ENCODE peak calls at places on chromosomes 4 and X, in ten cellular contexts. One of them, this sample, is unnamed.

GRCh38 chr4:152278505-152279301 is 257.2 kb downstream of the FBXW7 start:
- DNase-seq in bronchial epithelial cell: peak; percentile 51
- DNase-seq in NCI-H510A treated with DMSO at 0.1 percent for 48 hours: peak; percentile 88
- DNase-seq in NCI-H2081: peak; percentile 66
- DNase-seq in NCI-H524 treated with DMSO at 0.1 percent for 48 hours: no peak
- DNase-seq in activated T-helper 1 cell treated with anti-CD3 and anti-CD28 coated beads, Interleukin-2, amount 50 U/mL, for 16 hours: no peak
- DNase-seq in GM04504: no peak
- DNase-seq in caudate nucleus: no peak
- DNase-seq in SW 1271: no peak
- DNase-seq in activated CD4-positive, alpha-beta T cell treated with anti-CD3 and anti-CD28 coated beads, Interleukin-2, amount 50 U/mL, for 24 hours: no peak
- DNase-seq in this sample: no peak

GRCh38 chrX:145881175-145881867 is 63.7 kb downstream of the SLITRK2 start:
- DNase-seq in bronchial epithelial cell: no peak
- DNase-seq in NCI-H510A treated with DMSO at 0.1 percent for 48 hours: no peak
- DNase-seq in NCI-H2081: no peak
- DNase-seq in NCI-H524 treated with DMSO at 0.1 percent for 48 hours: no peak
- DNase-seq in activated T-helper 1 cell treated with anti-CD3 and anti-CD28 coated beads, Interleukin-2, amount 50 U/mL, for 16 hours: no peak
- DNase-seq in GM04504: no peak
- DNase-seq in caudate nucleus: no peak
- DNase-seq in SW 1271: no peak
- DNase-seq in activated CD4-positive, alpha-beta T cell treated with anti-CD3 and anti-CD28 coated beads, Interleukin-2, amount 50 U/mL, for 24 hours: no peak
- DNase-seq in this sample: no peak

GRCh38 chrX:150587585-150588503 is 19.4 kb downstream of the MTM1 start:
- DNase-seq in bronchial epithelial cell: no peak
- DNase-seq in NCI-H510A treated with DMSO at 0.1 percent for 48 hours: no peak
- DNase-seq in NCI-H2081: no peak
- DNase-seq in NCI-H524 treated with DMSO at 0.1 percent for 48 hours: no peak
- DNase-seq in activated T-helper 1 cell treated with anti-CD3 and anti-CD28 coated beads, Interleukin-2, amount 50 U/mL, for 16 hours: peak; percentile 10
- DNase-seq in GM04504: no peak
- DNase-seq in caudate nucleus: no peak
- DNase-seq in SW 1271: no peak
- DNase-seq in activated CD4-positive, alpha-beta T cell treated with anti-CD3 and anti-CD28 coated beads, Interleukin-2, amount 50 U/mL, for 24 hours: peak; percentile 35
- DNase-seq in this sample: no peak

GRCh38 chr4:55553442-55553841 is 6.7 kb upstream of the CLOCK start:
- DNase-seq in bronchial epithelial cell: no peak
- DNase-seq in NCI-H510A treated with DMSO at 0.1 percent for 48 hours: no peak
- DNase-seq in NCI-H2081: no peak
- DNase-seq in NCI-H524 treated with DMSO at 0.1 percent for 48 hours: peak; percentile 78
- DNase-seq in activated T-helper 1 cell treated with anti-CD3 and anti-CD28 coated beads, Interleukin-2, amount 50 U/mL, for 16 hours: no peak
- DNase-seq in GM04504: peak; percentile 44
- DNase-seq in caudate nucleus: no peak
- DNase-seq in SW 1271: no peak
- DNase-seq in activated CD4-positive, alpha-beta T cell treated with anti-CD3 and anti-CD28 coated beads, Interleukin-2, amount 50 U/mL, for 24 hours: no peak
- DNase-seq in this sample: no peak

GRCh38 chrX:17706676-17707075 is 30.6 kb upstream of the SCML1 start:
- DNase-seq in bronchial epithelial cell: peak; percentile 79
- DNase-seq in NCI-H510A treated with DMSO at 0.1 percent for 48 hours: no peak
- DNase-seq in NCI-H2081: no peak
- DNase-seq in NCI-H524 treated with DMSO at 0.1 percent for 48 hours: no peak
- DNase-seq in activated T-helper 1 cell treated with anti-CD3 and anti-CD28 coated beads, Interleukin-2, amount 50 U/mL, for 16 hours: no peak
- DNase-seq in GM04504: peak; percentile 62
- DNase-seq in caudate nucleus: no peak
- DNase-seq in SW 1271: no peak
- DNase-seq in activated CD4-positive, alpha-beta T cell treated with anti-CD3 and anti-CD28 coated beads, Interleukin-2, amount 50 U/mL, for 24 hours: no peak
- DNase-seq in this sample: no peak

GRCh38 chr4:184854673-184855072 is 28.9 kb upstream of the ACSL1 start:
- DNase-seq in bronchial epithelial cell: no peak
- DNase-seq in NCI-H510A treated with DMSO at 0.1 percent for 48 hours: no peak
- DNase-seq in NCI-H2081: no peak
- DNase-seq in NCI-H524 treated with DMSO at 0.1 percent for 48 hours: no peak
- DNase-seq in activated T-helper 1 cell treated with anti-CD3 and anti-CD28 coated beads, Interleukin-2, amount 50 U/mL, for 16 hours: no peak
- DNase-seq in GM04504: no peak
- DNase-seq in caudate nucleus: no peak
- DNase-seq in SW 1271: no peak
- DNase-seq in activated CD4-positive, alpha-beta T cell treated with anti-CD3 and anti-CD28 coated beads, Interleukin-2, amount 50 U/mL, for 24 hours: no peak
- DNase-seq in this sample: no peak

GRCh38 chr4:55154933-55155332 is 29.5 kb upstream of the KDR start:
- DNase-seq in bronchial epithelial cell: no peak
- DNase-seq in NCI-H510A treated with DMSO at 0.1 percent for 48 hours: no peak
- DNase-seq in NCI-H2081: no peak
- DNase-seq in NCI-H524 treated with DMSO at 0.1 percent for 48 hours: no peak
- DNase-seq in activated T-helper 1 cell treated with anti-CD3 and anti-CD28 coated beads, Interleukin-2, amount 50 U/mL, for 16 hours: no peak
- DNase-seq in GM04504: no peak
- DNase-seq in caudate nucleus: no peak
- DNase-seq in SW 1271: no peak
- DNase-seq in activated CD4-positive, alpha-beta T cell treated with anti-CD3 and anti-CD28 coated beads, Interleukin-2, amount 50 U/mL, for 24 hours: no peak
- DNase-seq in this sample: no peak

GRCh38 chrX:46317158-46317557 is 228.1 kb downstream of the ZNF674 start:
- DNase-seq in bronchial epithelial cell: peak; percentile 58
- DNase-seq in NCI-H510A treated with DMSO at 0.1 percent for 48 hours: no peak
- DNase-seq in NCI-H2081: no peak
- DNase-seq in NCI-H524 treated with DMSO at 0.1 percent for 48 hours: no peak
- DNase-seq in activated T-helper 1 cell treated with anti-CD3 and anti-CD28 coated beads, Interleukin-2, amount 50 U/mL, for 16 hours: no peak
- DNase-seq in GM04504: no peak
- DNase-seq in caudate nucleus: no peak
- DNase-seq in SW 1271: no peak
- DNase-seq in activated CD4-positive, alpha-beta T cell treated with anti-CD3 and anti-CD28 coated beads, Interleukin-2, amount 50 U/mL, for 24 hours: no peak
- DNase-seq in this sample: no peak

GRCh38 chr4:17336524-17336941 is 175.4 kb downstream of the QDPR start:
- DNase-seq in bronchial epithelial cell: peak; percentile 6
- DNase-seq in NCI-H510A treated with DMSO at 0.1 percent for 48 hours: no peak
- DNase-seq in NCI-H2081: no peak
- DNase-seq in NCI-H524 treated with DMSO at 0.1 percent for 48 hours: no peak
- DNase-seq in activated T-helper 1 cell treated with anti-CD3 and anti-CD28 coated beads, Interleukin-2, amount 50 U/mL, for 16 hours: peak; percentile 56
- DNase-seq in GM04504: no peak
- DNase-seq in caudate nucleus: no peak
- DNase-seq in SW 1271: no peak
- DNase-seq in activated CD4-positive, alpha-beta T cell treated with anti-CD3 and anti-CD28 coated beads, Interleukin-2, amount 50 U/mL, for 24 hours: peak; percentile 80
- DNase-seq in this sample: no peak

GRCh38 chr4:41184009-41184408 is 30.3 kb downstream of the APBB2 start:
- DNase-seq in bronchial epithelial cell: no peak
- DNase-seq in NCI-H510A treated with DMSO at 0.1 percent for 48 hours: no peak
- DNase-seq in NCI-H2081: no peak
- DNase-seq in NCI-H524 treated with DMSO at 0.1 percent for 48 hours: no peak
- DNase-seq in activated T-helper 1 cell treated with anti-CD3 and anti-CD28 coated beads, Interleukin-2, amount 50 U/mL, for 16 hours: no peak
- DNase-seq in GM04504: no peak
- DNase-seq in caudate nucleus: no peak
- DNase-seq in SW 1271: no peak
- DNase-seq in activated CD4-positive, alpha-beta T cell treated with anti-CD3 and anti-CD28 coated beads, Interleukin-2, amount 50 U/mL, for 24 hours: no peak
- DNase-seq in this sample: no peak

GRCh38 chr4:130486186-130486585 is 1390.2 kb downstream of the C4orf33 start:
- DNase-seq in bronchial epithelial cell: no peak
- DNase-seq in NCI-H510A treated with DMSO at 0.1 percent for 48 hours: no peak
- DNase-seq in NCI-H2081: no peak
- DNase-seq in NCI-H524 treated with DMSO at 0.1 percent for 48 hours: no peak
- DNase-seq in activated T-helper 1 cell treated with anti-CD3 and anti-CD28 coated beads, Interleukin-2, amount 50 U/mL, for 16 hours: no peak
- DNase-seq in GM04504: no peak
- DNase-seq in caudate nucleus: no peak
- DNase-seq in SW 1271: no peak
- DNase-seq in activated CD4-positive, alpha-beta T cell treated with anti-CD3 and anti-CD28 coated beads, Interleukin-2, amount 50 U/mL, for 24 hours: no peak
- DNase-seq in this sample: no peak

GRCh38 chrX:48025561-48025960 is 18.8 kb downstream of the SPACA5 start:
- DNase-seq in bronchial epithelial cell: peak; percentile 48
- DNase-seq in NCI-H510A treated with DMSO at 0.1 percent for 48 hours: peak; percentile 43
- DNase-seq in NCI-H2081: peak; percentile 63
- DNase-seq in NCI-H524 treated with DMSO at 0.1 percent for 48 hours: peak; percentile 11
- DNase-seq in activated T-helper 1 cell treated with anti-CD3 and anti-CD28 coated beads, Interleukin-2, amount 50 U/mL, for 16 hours: no peak
- DNase-seq in GM04504: peak; percentile 27
- DNase-seq in caudate nucleus: no peak
- DNase-seq in SW 1271: peak; percentile 4
- DNase-seq in activated CD4-positive, alpha-beta T cell treated with anti-CD3 and anti-CD28 coated beads, Interleukin-2, amount 50 U/mL, for 24 hours: peak; percentile 32
- DNase-seq in this sample: peak; percentile 58

GRCh38 chr4:184357783-184358182 is 116.6 kb downstream of the IRF2 start:
- DNase-seq in bronchial epithelial cell: no peak
- DNase-seq in NCI-H510A treated with DMSO at 0.1 percent for 48 hours: no peak
- DNase-seq in NCI-H2081: no peak
- DNase-seq in NCI-H524 treated with DMSO at 0.1 percent for 48 hours: no peak
- DNase-seq in activated T-helper 1 cell treated with anti-CD3 and anti-CD28 coated beads, Interleukin-2, amount 50 U/mL, for 16 hours: no peak
- DNase-seq in GM04504: no peak
- DNase-seq in caudate nucleus: no peak
- DNase-seq in SW 1271: no peak
- DNase-seq in activated CD4-positive, alpha-beta T cell treated with anti-CD3 and anti-CD28 coated beads, Interleukin-2, amount 50 U/mL, for 24 hours: no peak
- DNase-seq in this sample: peak; percentile 18

GRCh38 chrX:140815868-140816267 is 106.3 kb downstream of the LINC00632 start:
- DNase-seq in bronchial epithelial cell: peak; percentile 40
- DNase-seq in NCI-H510A treated with DMSO at 0.1 percent for 48 hours: no peak
- DNase-seq in NCI-H2081: no peak
- DNase-seq in NCI-H524 treated with DMSO at 0.1 percent for 48 hours: no peak
- DNase-seq in activated T-helper 1 cell treated with anti-CD3 and anti-CD28 coated beads, Interleukin-2, amount 50 U/mL, for 16 hours: no peak
- DNase-seq in GM04504: peak; percentile 12
- DNase-seq in caudate nucleus: no peak
- DNase-seq in SW 1271: no peak
- DNase-seq in activated CD4-positive, alpha-beta T cell treated with anti-CD3 and anti-CD28 coated beads, Interleukin-2, amount 50 U/mL, for 24 hours: no peak
- DNase-seq in this sample: no peak

GRCh38 chrX:153631931-153632611 is 14.9 kb upstream of the DUSP9 start:
- DNase-seq in bronchial epithelial cell: no peak
- DNase-seq in NCI-H510A treated with DMSO at 0.1 percent for 48 hours: no peak
- DNase-seq in NCI-H2081: no peak
- DNase-seq in NCI-H524 treated with DMSO at 0.1 percent for 48 hours: no peak
- DNase-seq in activated T-helper 1 cell treated with anti-CD3 and anti-CD28 coated beads, Interleukin-2, amount 50 U/mL, for 16 hours: no peak
- DNase-seq in GM04504: no peak
- DNase-seq in caudate nucleus: no peak
- DNase-seq in SW 1271: no peak
- DNase-seq in activated CD4-positive, alpha-beta T cell treated with anti-CD3 and anti-CD28 coated beads, Interleukin-2, amount 50 U/mL, for 24 hours: no peak
- DNase-seq in this sample: no peak

GRCh38 chr4:175509320-175509719 is 302.7 kb downstream of the GPM6A start:
- DNase-seq in bronchial epithelial cell: no peak
- DNase-seq in NCI-H510A treated with DMSO at 0.1 percent for 48 hours: no peak
- DNase-seq in NCI-H2081: peak; percentile 0
- DNase-seq in NCI-H524 treated with DMSO at 0.1 percent for 48 hours: peak; percentile 17
- DNase-seq in activated T-helper 1 cell treated with anti-CD3 and anti-CD28 coated beads, Interleukin-2, amount 50 U/mL, for 16 hours: no peak
- DNase-seq in GM04504: no peak
- DNase-seq in caudate nucleus: no peak
- DNase-seq in SW 1271: no peak
- DNase-seq in activated CD4-positive, alpha-beta T cell treated with anti-CD3 and anti-CD28 coated beads, Interleukin-2, amount 50 U/mL, for 24 hours: no peak
- DNase-seq in this sample: no peak

GRCh38 chr4:127518022-127518421 is 114.7 kb upstream of the INTU start:
- DNase-seq in bronchial epithelial cell: no peak
- DNase-seq in NCI-H510A treated with DMSO at 0.1 percent for 48 hours: no peak
- DNase-seq in NCI-H2081: no peak
- DNase-seq in NCI-H524 treated with DMSO at 0.1 percent for 48 hours: no peak
- DNase-seq in activated T-helper 1 cell treated with anti-CD3 and anti-CD28 coated beads, Interleukin-2, amount 50 U/mL, for 16 hours: no peak
- DNase-seq in GM04504: no peak
- DNase-seq in caudate nucleus: no peak
- DNase-seq in SW 1271: no peak
- DNase-seq in activated CD4-positive, alpha-beta T cell treated with anti-CD3 and anti-CD28 coated beads, Interleukin-2, amount 50 U/mL, for 24 hours: no peak
- DNase-seq in this sample: no peak

GRCh38 chrX:120664081-120664480 is 34.2 kb upstream of the C1GALT1C1 start:
- DNase-seq in bronchial epithelial cell: peak; percentile 43
- DNase-seq in NCI-H510A treated with DMSO at 0.1 percent for 48 hours: peak; percentile 6
- DNase-seq in NCI-H2081: peak; percentile 52
- DNase-seq in NCI-H524 treated with DMSO at 0.1 percent for 48 hours: no peak
- DNase-seq in activated T-helper 1 cell treated with anti-CD3 and anti-CD28 coated beads, Interleukin-2, amount 50 U/mL, for 16 hours: no peak
- DNase-seq in GM04504: no peak
- DNase-seq in caudate nucleus: no peak
- DNase-seq in SW 1271: no peak
- DNase-seq in activated CD4-positive, alpha-beta T cell treated with anti-CD3 and anti-CD28 coated beads, Interleukin-2, amount 50 U/mL, for 24 hours: no peak
- DNase-seq in this sample: no peak

GRCh38 chrX:41655631-41656030 is 33.1 kb upstream of the GPR34 start:
- DNase-seq in bronchial epithelial cell: peak; percentile 60
- DNase-seq in NCI-H510A treated with DMSO at 0.1 percent for 48 hours: no peak
- DNase-seq in NCI-H2081: no peak
- DNase-seq in NCI-H524 treated with DMSO at 0.1 percent for 48 hours: no peak
- DNase-seq in activated T-helper 1 cell treated with anti-CD3 and anti-CD28 coated beads, Interleukin-2, amount 50 U/mL, for 16 hours: no peak
- DNase-seq in GM04504: no peak
- DNase-seq in caudate nucleus: no peak
- DNase-seq in SW 1271: no peak
- DNase-seq in activated CD4-positive, alpha-beta T cell treated with anti-CD3 and anti-CD28 coated beads, Interleukin-2, amount 50 U/mL, for 24 hours: no peak
- DNase-seq in this sample: no peak

GRCh38 chrX:73851014-73852009 is 288.3 kb downstream of the CHIC1 start:
- DNase-seq in bronchial epithelial cell: no peak
- DNase-seq in NCI-H510A treated with DMSO at 0.1 percent for 48 hours: no peak
- DNase-seq in NCI-H2081: peak; percentile 97
- DNase-seq in NCI-H524 treated with DMSO at 0.1 percent for 48 hours: no peak
- DNase-seq in activated T-helper 1 cell treated with anti-CD3 and anti-CD28 coated beads, Interleukin-2, amount 50 U/mL, for 16 hours: peak; percentile 66
- DNase-seq in GM04504: peak; percentile 90
- DNase-seq in caudate nucleus: peak; percentile 58
- DNase-seq in SW 1271: no peak
- DNase-seq in activated CD4-positive, alpha-beta T cell treated with anti-CD3 and anti-CD28 coated beads, Interleukin-2, amount 50 U/mL, for 24 hours: no peak
- DNase-seq in this sample: peak; percentile 99

GRCh38 chr4:80202784-80203553 is 5.7 kb downstream of the PRDM8 start:
- DNase-seq in bronchial epithelial cell: no peak
- DNase-seq in NCI-H510A treated with DMSO at 0.1 percent for 48 hours: peak; percentile 26
- DNase-seq in NCI-H2081: peak; percentile 53
- DNase-seq in NCI-H524 treated with DMSO at 0.1 percent for 48 hours: no peak
- DNase-seq in activated T-helper 1 cell treated with anti-CD3 and anti-CD28 coated beads, Interleukin-2, amount 50 U/mL, for 16 hours: no peak
- DNase-seq in GM04504: no peak
- DNase-seq in caudate nucleus: no peak
- DNase-seq in SW 1271: peak; percentile 4
- DNase-seq in activated CD4-positive, alpha-beta T cell treated with anti-CD3 and anti-CD28 coated beads, Interleukin-2, amount 50 U/mL, for 24 hours: no peak
- DNase-seq in this sample: no peak

GRCh38 chr4:15035152-15035551 is 32.9 kb downstream of the CPEB2 start:
- DNase-seq in bronchial epithelial cell: peak; percentile 12
- DNase-seq in NCI-H510A treated with DMSO at 0.1 percent for 48 hours: no peak
- DNase-seq in NCI-H2081: no peak
- DNase-seq in NCI-H524 treated with DMSO at 0.1 percent for 48 hours: no peak
- DNase-seq in activated T-helper 1 cell treated with anti-CD3 and anti-CD28 coated beads, Interleukin-2, amount 50 U/mL, for 16 hours: no peak
- DNase-seq in GM04504: no peak
- DNase-seq in caudate nucleus: no peak
- DNase-seq in SW 1271: no peak
- DNase-seq in activated CD4-positive, alpha-beta T cell treated with anti-CD3 and anti-CD28 coated beads, Interleukin-2, amount 50 U/mL, for 24 hours: no peak
- DNase-seq in this sample: no peak

GRCh38 chr4:153645183-153645582 is 38.9 kb upstream of the TLR2 start:
- DNase-seq in bronchial epithelial cell: no peak
- DNase-seq in NCI-H510A treated with DMSO at 0.1 percent for 48 hours: no peak
- DNase-seq in NCI-H2081: no peak
- DNase-seq in NCI-H524 treated with DMSO at 0.1 percent for 48 hours: no peak
- DNase-seq in activated T-helper 1 cell treated with anti-CD3 and anti-CD28 coated beads, Interleukin-2, amount 50 U/mL, for 16 hours: no peak
- DNase-seq in GM04504: no peak
- DNase-seq in caudate nucleus: no peak
- DNase-seq in SW 1271: no peak
- DNase-seq in activated CD4-positive, alpha-beta T cell treated with anti-CD3 and anti-CD28 coated beads, Interleukin-2, amount 50 U/mL, for 24 hours: no peak
- DNase-seq in this sample: no peak

GRCh38 chr4:161856711-161857326 is 307.0 kb downstream of the FSTL5 start:
- DNase-seq in bronchial epithelial cell: no peak
- DNase-seq in NCI-H510A treated with DMSO at 0.1 percent for 48 hours: no peak
- DNase-seq in NCI-H2081: no peak
- DNase-seq in NCI-H524 treated with DMSO at 0.1 percent for 48 hours: no peak
- DNase-seq in activated T-helper 1 cell treated with anti-CD3 and anti-CD28 coated beads, Interleukin-2, amount 50 U/mL, for 16 hours: no peak
- DNase-seq in GM04504: no peak
- DNase-seq in caudate nucleus: no peak
- DNase-seq in SW 1271: no peak
- DNase-seq in activated CD4-positive, alpha-beta T cell treated with anti-CD3 and anti-CD28 coated beads, Interleukin-2, amount 50 U/mL, for 24 hours: no peak
- DNase-seq in this sample: no peak

GRCh38 chr4:6416518-6417286 is 55.7 kb downstream of the PPP2R2C start:
- DNase-seq in bronchial epithelial cell: no peak
- DNase-seq in NCI-H510A treated with DMSO at 0.1 percent for 48 hours: no peak
- DNase-seq in NCI-H2081: peak; percentile 14
- DNase-seq in NCI-H524 treated with DMSO at 0.1 percent for 48 hours: peak; percentile 81
- DNase-seq in activated T-helper 1 cell treated with anti-CD3 and anti-CD28 coated beads, Interleukin-2, amount 50 U/mL, for 16 hours: no peak
- DNase-seq in GM04504: no peak
- DNase-seq in caudate nucleus: no peak
- DNase-seq in SW 1271: no peak
- DNase-seq in activated CD4-positive, alpha-beta T cell treated with anti-CD3 and anti-CD28 coated beads, Interleukin-2, amount 50 U/mL, for 24 hours: no peak
- DNase-seq in this sample: no peak

GRCh38 chrX:150036641-150037040 is 98.3 kb upstream of the EOLA2 start:
- DNase-seq in bronchial epithelial cell: peak; percentile 77
- DNase-seq in NCI-H510A treated with DMSO at 0.1 percent for 48 hours: no peak
- DNase-seq in NCI-H2081: no peak
- DNase-seq in NCI-H524 treated with DMSO at 0.1 percent for 48 hours: no peak
- DNase-seq in activated T-helper 1 cell treated with anti-CD3 and anti-CD28 coated beads, Interleukin-2, amount 50 U/mL, for 16 hours: no peak
- DNase-seq in GM04504: no peak
- DNase-seq in caudate nucleus: no peak
- DNase-seq in SW 1271: no peak
- DNase-seq in activated CD4-positive, alpha-beta T cell treated with anti-CD3 and anti-CD28 coated beads, Interleukin-2, amount 50 U/mL, for 24 hours: no peak
- DNase-seq in this sample: no peak

GRCh38 chr4:151865327-151865726 is 104.5 kb upstream of the GATB start:
- DNase-seq in bronchial epithelial cell: no peak
- DNase-seq in NCI-H510A treated with DMSO at 0.1 percent for 48 hours: no peak
- DNase-seq in NCI-H2081: peak; percentile 7
- DNase-seq in NCI-H524 treated with DMSO at 0.1 percent for 48 hours: no peak
- DNase-seq in activated T-helper 1 cell treated with anti-CD3 and anti-CD28 coated beads, Interleukin-2, amount 50 U/mL, for 16 hours: no peak
- DNase-seq in GM04504: no peak
- DNase-seq in caudate nucleus: no peak
- DNase-seq in SW 1271: no peak
- DNase-seq in activated CD4-positive, alpha-beta T cell treated with anti-CD3 and anti-CD28 coated beads, Interleukin-2, amount 50 U/mL, for 24 hours: no peak
- DNase-seq in this sample: no peak

GRCh38 chrX:121308276-121308805 is 260.9 kb downstream of the GLUD2 start:
- DNase-seq in bronchial epithelial cell: peak; percentile 44
- DNase-seq in NCI-H510A treated with DMSO at 0.1 percent for 48 hours: peak; percentile 31
- DNase-seq in NCI-H2081: peak; percentile 31
- DNase-seq in NCI-H524 treated with DMSO at 0.1 percent for 48 hours: peak; percentile 25
- DNase-seq in activated T-helper 1 cell treated with anti-CD3 and anti-CD28 coated beads, Interleukin-2, amount 50 U/mL, for 16 hours: peak; percentile 18
- DNase-seq in GM04504: peak; percentile 14
- DNase-seq in caudate nucleus: no peak
- DNase-seq in SW 1271: no peak
- DNase-seq in activated CD4-positive, alpha-beta T cell treated with anti-CD3 and anti-CD28 coated beads, Interleukin-2, amount 50 U/mL, for 24 hours: peak; percentile 69
- DNase-seq in this sample: no peak